ENCODE peak calls at places on chromosome 3, in four cellular contexts. T, S, R and J are unnamed samples.

GRCh38 chr3:138210528-138210927 is 23.4 kb downstream of the ARMC8 start:
- DNase-seq in T (no peak), S (no peak), R (no peak), J (no peak)

GRCh38 chr3:124266517-124266916 is 274.6 kb upstream of the ROPN1 start:
- DNase-seq in T (no peak), S (no peak), R (peak; percentile 39), J (peak; percentile 60)

GRCh38 chr3:121463745-121464144 is 82.0 kb downstream of the POLQ start:
- DNase-seq in T (no peak), S (no peak), R (no peak), J (no peak)

GRCh38 chr3:153023896-153024295 is 138.1 kb upstream of the RAP2B start:
- DNase-seq in T (no peak), S (no peak), R (no peak), J (no peak)

GRCh38 chr3:77601853-77602440 is 562.0 kb downstream of the ROBO2 start:
- DNase-seq in T (no peak), S (no peak), R (no peak), J (no peak)

GRCh38 chr3:150901793-150902192 is 3.4 kb downstream of the MINDY4B start:
- DNase-seq in T (no peak), S (no peak), R (no peak), J (no peak)

GRCh38 chr3:53354945-53355498 is 7.7 kb upstream of the DCP1A start:
- DNase-seq in T (no peak), S (no peak), R (peak; percentile 56), J (no peak)

GRCh38 chr3:124826703-124827102 is 60.5 kb downstream of the ITGB5 start:
- DNase-seq in T (peak; percentile 66), S (no peak), R (peak; percentile 81), J (peak; percentile 82)

GRCh38 chr3:53153914-53154434 is 7.0 kb upstream of the PRKCD start:
- DNase-seq in T (no peak), S (no peak), R (no peak), J (no peak)

GRCh38 chr3:9183811-9184463 is 65.5 kb downstream of the SRGAP3 start:
- DNase-seq in T (no peak), S (no peak), R (no peak), J (no peak)

GRCh38 chr3:130258532-130258952 is 86.9 kb upstream of the COL6A5 start:
- DNase-seq in T (no peak), S (no peak), R (peak; percentile 78), J (peak; percentile 62)

GRCh38 chr3:128956440-128956839 is 37.4 kb downstream of the CFAP92 start:
- DNase-seq in T (no peak), S (no peak), R (no peak), J (no peak)

GRCh38 chr3:170107926-170108325 is 70.1 kb downstream of the GPR160 start:
- DNase-seq in T (no peak), S (no peak), R (peak; percentile 40), J (no peak)

GRCh38 chr3:172271386-172271976 is 176.8 kb downstream of the GHSR start:
- DNase-seq in T (no peak), S (no peak), R (no peak), J (no peak)

GRCh38 chr3:124793054-124793740 is 62.9 kb downstream of the UMPS start:
- DNase-seq in T (peak; percentile 90), S (no peak), R (no peak), J (peak; percentile 68)

GRCh38 chr3:85288257-85288656 is 329.5 kb downstream of the CADM2 start:
- DNase-seq in T (no peak), S (no peak), R (no peak), J (no peak)

GRCh38 chr3:192879346-192880031 is 38.2 kb downstream of the MB21D2 start:
- DNase-seq in T (peak; percentile 98), S (peak; percentile 97), R (peak; percentile 94), J (peak; percentile 97)

GRCh38 chr3:130903412-130903908 is 9.6 kb downstream of the ATP2C1 start:
- DNase-seq in T (no peak), S (no peak), R (no peak), J (no peak)

GRCh38 chr3:132256984-132257383 is 60.2 kb upstream of the ACP3 start:
- DNase-seq in T (peak; percentile 14), S (no peak), R (peak; percentile 86), J (peak; percentile 50)

GRCh38 chr3:167394003-167394402 is 13.9 kb upstream of the ZBBX start:
- DNase-seq in T (no peak), S (no peak), R (no peak), J (peak; percentile 11)

GRCh38 chr3:112734718-112735350 is 93.9 kb upstream of the CCDC80 start:
- DNase-seq in T (peak; percentile 52), S (no peak), R (peak; percentile 96), J (peak; percentile 81)

GRCh38 chr3:141336672-141337522 is 31.4 kb upstream of the ZBTB38 start:
- DNase-seq in T (peak; percentile 39), S (peak; percentile 84), R (peak; percentile 73), J (no peak)

GRCh38 chr3:13822042-13822441 is 57.8 kb downstream of the WNT7A start:
- DNase-seq in T (peak; percentile 54), S (peak; percentile 25), R (no peak), J (peak; percentile 72)

GRCh38 chr3:180913582-180914404 is 1.3 kb downstream of the FXR1 start:
- DNase-seq in T (no peak), S (no peak), R (peak; percentile 25), J (peak; percentile 10)

GRCh38 chr3:126521122-126521891 is 2.6 kb upstream of the CHST13 start:
- DNase-seq in T (no peak), S (no peak), R (no peak), J (no peak)

GRCh38 chr3:160098946-160099626 is 110.5 kb downstream of the IL12A start:
- DNase-seq in T (no peak), S (peak; percentile 23), R (no peak), J (no peak)

GRCh38 chr3:107142171-107142570 is 235.1 kb upstream of the CCDC54 start:
- DNase-seq in T (no peak), S (no peak), R (no peak), J (no peak)

GRCh38 chr3:141114179-141114745 is 63.1 kb downstream of the SPSB4 start:
- DNase-seq in T (no peak), S (no peak), R (no peak), J (no peak)

DNA sequence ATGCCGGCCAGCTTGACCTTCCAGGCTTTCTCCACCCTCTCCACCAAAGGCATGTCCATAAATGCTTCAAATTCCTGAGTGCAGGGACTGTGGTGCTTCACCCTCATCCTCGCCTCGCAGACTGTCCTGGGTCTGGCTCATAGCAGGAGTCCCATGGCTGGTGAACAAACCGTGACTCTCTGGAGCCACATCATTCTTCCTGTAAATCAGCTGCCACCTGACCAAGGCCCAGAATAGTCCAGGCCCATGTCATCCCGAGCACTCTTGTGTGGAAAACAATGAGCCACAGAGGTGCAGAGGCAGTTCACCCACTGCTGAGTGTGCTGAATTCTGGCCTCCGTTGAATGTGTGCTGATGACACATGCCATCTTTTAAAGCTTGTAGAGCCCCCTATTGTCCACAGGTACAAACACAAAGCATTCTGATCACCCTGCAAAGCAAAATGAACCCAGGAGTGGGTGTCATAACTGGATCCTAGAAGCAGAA is 68.6 kb downstream of the ABHD5 start:
- DNase-seq in T (no peak), S (peak; percentile 94), R (peak; percentile 46), J (peak; percentile 54)
- TF ChIP-seq CTCF in T (no peak), S (peak; percentile 42), R (peak; percentile 29), J (no peak)

GRCh38 chr3:34009480-34009844 is 211.0 kb downstream of the PDCD6IP start:
- DNase-seq in T (no peak), S (no peak), R (peak; percentile 21), J (no peak)

GRCh38 chr3:34013818-34014576 is 215.6 kb downstream of the PDCD6IP start:
- DNase-seq in T (no peak), S (no peak), R (no peak), J (no peak)

GRCh38 chr3:34008836-34009479 is 210.5 kb downstream of the PDCD6IP start:
- DNase-seq in T (no peak), S (no peak), R (no peak), J (no peak)

GRCh38 chr3:34012102-34012461 is 213.7 kb downstream of the PDCD6IP start:
- DNase-seq in T (peak; percentile 91), S (peak; percentile 93), R (peak; percentile 89), J (peak; percentile 95)

GRCh38 chr3:34011171-34012101 is 213.0 kb downstream of the PDCD6IP start:
- DNase-seq in T (no peak), S (no peak), R (no peak), J (peak; percentile 14)
- TF ChIP-seq CTCF in T (no peak), S (peak; percentile 19), R (no peak), J (no peak)

DNA sequence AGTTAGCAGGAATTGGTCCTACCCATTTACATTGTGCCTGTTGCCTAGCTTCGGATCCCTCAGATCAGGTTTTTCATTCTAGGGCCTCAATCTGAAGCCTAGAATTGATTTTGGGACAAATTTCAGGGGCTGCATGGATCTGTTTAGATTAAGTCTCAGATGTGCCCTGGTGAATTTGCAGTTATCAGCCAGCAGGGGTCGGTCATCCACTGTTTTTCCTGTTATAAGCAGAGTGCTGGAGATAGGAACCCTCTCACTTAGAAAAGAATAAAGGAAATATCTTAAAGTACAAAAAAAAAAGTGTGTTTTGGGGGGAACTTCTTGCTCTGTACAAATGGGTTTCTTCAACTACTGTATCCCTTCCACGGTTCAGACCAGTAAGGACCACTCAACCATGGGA is 212.5 kb downstream of the BCHE start:
- DNase-seq in T (no peak), S (no peak), R (peak; percentile 13), J (peak; percentile 36)
- TF ChIP-seq CTCF in T (no peak), S (peak; percentile 42), R (peak; percentile 31), J (peak; percentile 20)

GRCh38 chr3:6915898-6916297 is 55.0 kb downstream of the GRM7 start:
- DNase-seq in T (no peak), S (no peak), R (no peak), J (no peak)

GRCh38 chr3:6921041-6921440 is 60.1 kb downstream of the GRM7 start:
- DNase-seq in T (no peak), S (no peak), R (no peak), J (peak; percentile 6)

DNA sequence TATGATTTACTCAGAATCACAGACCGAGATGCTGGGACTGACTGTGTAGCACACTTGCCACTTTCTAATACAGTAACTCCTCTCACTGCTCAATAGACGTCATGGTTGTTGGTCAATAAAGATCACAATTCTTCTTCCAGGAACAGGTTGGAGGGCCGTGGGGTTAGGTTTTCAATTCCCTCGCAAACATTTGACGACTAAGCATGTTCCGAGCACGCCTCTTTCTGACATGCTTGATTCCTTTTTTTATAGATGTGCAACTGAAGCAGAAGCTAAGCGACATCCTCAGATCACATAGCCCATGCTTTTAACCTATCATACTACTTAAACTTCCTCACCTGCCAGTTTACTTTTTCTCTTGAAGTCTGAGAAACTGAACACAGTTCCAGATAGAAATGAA is 61.0 kb downstream of the GRM7 start:
- DNase-seq in T (no peak), S (no peak), R (no peak), J (no peak)
- TF ChIP-seq CTCF in T (no peak), S (no peak), R (no peak), J (no peak)

DNA sequence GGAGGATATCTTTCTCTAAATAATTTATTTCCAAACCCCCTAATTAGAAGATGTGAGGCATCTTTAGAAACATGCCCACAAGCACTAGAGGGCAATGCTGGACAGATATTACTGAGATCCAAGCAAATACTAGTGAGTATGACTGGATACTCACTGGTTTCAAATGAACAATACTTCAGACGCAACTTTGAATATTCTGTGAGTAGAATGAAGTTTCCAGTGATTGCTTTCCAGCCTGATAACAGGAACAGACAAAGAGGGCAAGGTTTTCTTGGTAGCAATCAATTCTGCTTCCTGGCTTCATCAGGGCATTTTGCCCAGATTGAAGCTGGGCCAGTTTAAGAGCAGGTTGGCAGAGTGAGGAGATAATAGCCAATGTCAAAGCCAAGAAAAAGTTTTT is 442.6 kb upstream of the PDZRN3 start:
- DNase-seq in T (no peak), S (no peak), R (no peak), J (peak; percentile 23)
- TF ChIP-seq CTCF in T (no peak), S (peak; percentile 23), R (no peak), J (peak; percentile 19)